ENCODE peak calls at places on chromosomes 4 and X, in five cellular contexts. One of them, this sample, is unnamed.

GRCh38 chr4:17597517-17597916 is 16.9 kb upstream of the MED28 start:
- DNase-seq in brain microvascular endothelial cell: no peak
- DNase-seq in fibroblast of mammary gland: peak
- DNase-seq in Peyer's patch: no peak
- DNase-seq in fibroblast of the aortic adventitia: no peak
- DNase-seq in this sample: no peak

GRCh38 chr4:168755643-168756482 is 254.2 kb downstream of the CBR4 start:
- DNase-seq in Peyer's patch: no peak
- DNase-seq in fibroblast of mammary gland: peak
- DNase-seq in brain microvascular endothelial cell: peak
- DNase-seq in fibroblast of the aortic adventitia: no peak
- DNase-seq in this sample: no peak

GRCh38 chr4:1365271-1366178 is 18.5 kb downstream of the UVSSA start:
- DNase-seq in Peyer's patch: peak
- DNase-seq in fibroblast of the aortic adventitia: no peak
- DNase-seq in brain microvascular endothelial cell: no peak
- DNase-seq in fibroblast of mammary gland: no peak
- DNase-seq in this sample: no peak

GRCh38 chrX:39995457-39995856 is 102.3 kb downstream of the BCOR start:
- DNase-seq in Peyer's patch: no peak
- DNase-seq in brain microvascular endothelial cell: no peak
- DNase-seq in fibroblast of the aortic adventitia: no peak
- DNase-seq in fibroblast of mammary gland: no peak
- DNase-seq in this sample: no peak

GRCh38 chrX:138127314-138127713 is 561.4 kb downstream of the ZIC3 start:
- DNase-seq in fibroblast of the aortic adventitia: no peak
- DNase-seq in Peyer's patch: no peak
- DNase-seq in brain microvascular endothelial cell: no peak
- DNase-seq in fibroblast of mammary gland: peak
- DNase-seq in this sample: no peak

GRCh38 chrX:123675154-123675553 is 57.7 kb downstream of the THOC2 start:
- DNase-seq in brain microvascular endothelial cell: no peak
- DNase-seq in Peyer's patch: no peak
- DNase-seq in fibroblast of mammary gland: no peak
- DNase-seq in fibroblast of the aortic adventitia: no peak
- DNase-seq in this sample: no peak

GRCh38 chr4:146458594-146458993 is 63.1 kb downstream of the SLC10A7 start:
- DNase-seq in brain microvascular endothelial cell: no peak
- DNase-seq in fibroblast of mammary gland: no peak
- DNase-seq in Peyer's patch: no peak
- DNase-seq in fibroblast of the aortic adventitia: peak
- DNase-seq in this sample: no peak

GRCh38 chr4:52059372-52059771 is 8.3 kb downstream of the SPATA18 start:
- DNase-seq in brain microvascular endothelial cell: no peak
- DNase-seq in fibroblast of mammary gland: peak
- DNase-seq in fibroblast of the aortic adventitia: peak
- DNase-seq in Peyer's patch: no peak
- DNase-seq in this sample: no peak

GRCh38 chr4:95835672-95836071 is 4.2 kb upstream of the PDHA2 start:
- DNase-seq in Peyer's patch: no peak
- DNase-seq in fibroblast of the aortic adventitia: no peak
- DNase-seq in fibroblast of mammary gland: no peak
- DNase-seq in brain microvascular endothelial cell: no peak
- DNase-seq in this sample: peak

GRCh38 chr4:31071807-31072486 is 351.8 kb downstream of the PCDH7 start:
- DNase-seq in Peyer's patch: no peak
- DNase-seq in brain microvascular endothelial cell: no peak
- DNase-seq in fibroblast of mammary gland: no peak
- DNase-seq in fibroblast of the aortic adventitia: peak
- DNase-seq in this sample: no peak

GRCh38 chrX:129984196-129984962 is 1.9 kb downstream of the BCORL1 start:
- DNase-seq in fibroblast of mammary gland: no peak
- DNase-seq in brain microvascular endothelial cell: no peak
- DNase-seq in fibroblast of the aortic adventitia: no peak
- DNase-seq in Peyer's patch: peak
- DNase-seq in this sample: peak

DNA sequence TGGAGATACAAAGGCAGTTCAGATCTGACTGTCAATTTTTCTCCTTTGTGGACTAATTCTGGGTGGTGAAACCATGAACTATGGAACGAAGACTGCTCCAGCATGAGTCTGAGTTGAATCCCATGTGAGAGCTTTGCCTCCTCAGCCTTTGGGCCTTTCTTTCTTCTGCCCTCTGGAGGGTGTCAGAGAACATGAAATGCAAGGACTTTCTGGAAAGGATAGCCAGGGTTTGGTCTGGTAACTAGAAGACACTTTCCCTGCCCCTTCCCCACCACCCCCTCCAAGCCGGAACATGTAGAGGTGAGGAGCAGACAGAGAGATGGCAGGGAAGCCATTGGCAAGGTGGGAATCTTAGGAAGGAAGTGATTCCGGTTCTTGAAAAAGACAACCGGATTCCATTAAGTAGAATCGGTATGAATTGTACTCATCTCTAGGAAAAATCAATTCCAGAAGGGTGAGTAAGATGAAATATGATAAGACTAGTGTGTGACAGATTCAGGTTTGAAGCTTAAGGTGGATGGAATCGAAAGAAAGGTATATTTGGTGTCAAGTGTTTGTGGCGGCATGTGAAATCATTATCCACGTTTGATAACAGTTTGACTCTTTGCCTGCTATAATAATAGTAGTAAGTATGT is 19.0 kb downstream of the FHL1 start:
- DNase-seq in fibroblast of mammary gland: peak
- DNase-seq in fibroblast of the aortic adventitia: peak
- DNase-seq in Peyer's patch: no peak
- DNase-seq in brain microvascular endothelial cell: no peak
- DNase-seq in this sample: no peak
- TF ChIP-seq CTCF in fibroblast of mammary gland: peak
- TF ChIP-seq CTCF in fibroblast of the aortic adventitia: peak
- TF ChIP-seq CTCF in Peyer's patch: peak
- TF ChIP-seq CTCF in brain microvascular endothelial cell: peak
- TF ChIP-seq CTCF in this sample: no peak

GRCh38 chr4:100746141-100746540 is 228.3 kb upstream of the EMCN start:
- DNase-seq in Peyer's patch: no peak
- DNase-seq in fibroblast of mammary gland: no peak
- DNase-seq in fibroblast of the aortic adventitia: no peak
- DNase-seq in brain microvascular endothelial cell: no peak
- DNase-seq in this sample: no peak

GRCh38 chr4:100736651-100737450 is 219.0 kb upstream of the EMCN start:
- DNase-seq in fibroblast of mammary gland: peak
- DNase-seq in brain microvascular endothelial cell: peak
- DNase-seq in Peyer's patch: no peak
- DNase-seq in fibroblast of the aortic adventitia: peak
- DNase-seq in this sample: no peak

GRCh38 chr4:100738388-100739165 is 220.8 kb upstream of the EMCN start:
- DNase-seq in fibroblast of the aortic adventitia: peak
- DNase-seq in fibroblast of mammary gland: peak
- DNase-seq in brain microvascular endothelial cell: peak
- DNase-seq in Peyer's patch: peak
- DNase-seq in this sample: no peak

GRCh38 chr4:100742045-100742444 is 224.2 kb upstream of the EMCN start:
- DNase-seq in fibroblast of the aortic adventitia: peak
- DNase-seq in Peyer's patch: peak
- DNase-seq in fibroblast of mammary gland: peak
- DNase-seq in brain microvascular endothelial cell: peak
- DNase-seq in this sample: no peak
- TF ChIP-seq CTCF in fibroblast of the aortic adventitia: peak
- TF ChIP-seq CTCF in Peyer's patch: peak
- TF ChIP-seq CTCF in fibroblast of mammary gland: peak
- TF ChIP-seq CTCF in brain microvascular endothelial cell: peak
- TF ChIP-seq CTCF in this sample: no peak

DNA sequence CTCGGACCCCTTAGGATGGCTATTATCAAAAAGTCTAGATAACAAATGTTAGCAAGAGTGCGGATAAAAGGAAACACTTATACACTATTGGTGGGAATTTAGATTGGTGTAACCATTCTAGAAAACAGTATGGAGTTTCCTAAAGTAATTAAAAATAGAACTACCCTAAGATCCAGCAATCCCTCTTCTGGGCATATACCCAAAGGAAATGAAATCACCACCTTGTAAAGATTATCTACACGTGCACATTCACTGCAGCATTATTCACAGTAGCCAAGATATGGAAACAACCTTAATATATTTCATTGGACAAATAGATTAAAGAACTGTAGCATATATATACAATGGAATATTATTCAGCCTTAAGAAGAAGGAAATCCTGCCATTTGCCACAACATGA is 462.4 kb downstream of the IQCM start:
- DNase-seq in brain microvascular endothelial cell: no peak
- DNase-seq in Peyer's patch: no peak
- DNase-seq in fibroblast of mammary gland: peak
- DNase-seq in fibroblast of the aortic adventitia: no peak
- DNase-seq in this sample: no peak
- TF ChIP-seq CTCF in brain microvascular endothelial cell: no peak
- TF ChIP-seq CTCF in Peyer's patch: no peak
- TF ChIP-seq CTCF in fibroblast of mammary gland: no peak
- TF ChIP-seq CTCF in fibroblast of the aortic adventitia: no peak
- TF ChIP-seq CTCF in this sample: no peak

GRCh38 chr4:98746530-98746929 is 88.1 kb upstream of the TSPAN5 start:
- DNase-seq in fibroblast of mammary gland: peak
- DNase-seq in fibroblast of the aortic adventitia: no peak
- DNase-seq in Peyer's patch: no peak
- DNase-seq in brain microvascular endothelial cell: peak
- DNase-seq in this sample: no peak

GRCh38 chr4:98744372-98745150 is 86.2 kb upstream of the TSPAN5 start:
- DNase-seq in Peyer's patch: no peak
- DNase-seq in brain microvascular endothelial cell: no peak
- DNase-seq in fibroblast of mammary gland: no peak
- DNase-seq in fibroblast of the aortic adventitia: no peak
- DNase-seq in this sample: no peak

GRCh38 chr4:98746936-98747658 is 88.7 kb upstream of the TSPAN5 start:
- DNase-seq in fibroblast of the aortic adventitia: no peak
- DNase-seq in Peyer's patch: no peak
- DNase-seq in fibroblast of mammary gland: no peak
- DNase-seq in brain microvascular endothelial cell: no peak
- DNase-seq in this sample: no peak

GRCh38 chr4:98747659-98748091 is 89.3 kb upstream of the TSPAN5 start:
- DNase-seq in fibroblast of the aortic adventitia: no peak
- DNase-seq in fibroblast of mammary gland: no peak
- DNase-seq in brain microvascular endothelial cell: peak
- DNase-seq in Peyer's patch: no peak
- DNase-seq in this sample: no peak

GRCh38 chr4:98745372-98745771 is 87.0 kb upstream of the TSPAN5 start:
- DNase-seq in fibroblast of the aortic adventitia: peak
- DNase-seq in Peyer's patch: peak
- DNase-seq in fibroblast of mammary gland: peak
- DNase-seq in brain microvascular endothelial cell: peak
- DNase-seq in this sample: no peak
- TF ChIP-seq CTCF in fibroblast of the aortic adventitia: peak
- TF ChIP-seq CTCF in Peyer's patch: peak
- TF ChIP-seq CTCF in fibroblast of mammary gland: peak
- TF ChIP-seq CTCF in brain microvascular endothelial cell: peak
- TF ChIP-seq CTCF in this sample: no peak

GRCh38 chr4:7800410-7800809 is 139.3 kb downstream of the AFAP1 start:
- DNase-seq in fibroblast of the aortic adventitia: no peak
- DNase-seq in brain microvascular endothelial cell: no peak
- DNase-seq in fibroblast of mammary gland: no peak
- DNase-seq in Peyer's patch: peak
- DNase-seq in this sample: no peak
- TF ChIP-seq CTCF in fibroblast of the aortic adventitia: no peak
- TF ChIP-seq CTCF in brain microvascular endothelial cell: no peak
- TF ChIP-seq CTCF in fibroblast of mammary gland: no peak
- TF ChIP-seq CTCF in Peyer's patch: no peak
- TF ChIP-seq CTCF in this sample: no peak

GRCh38 chr4:2713337-2713736 is 42.8 kb downstream of the TNIP2 start:
- DNase-seq in Peyer's patch: no peak
- DNase-seq in fibroblast of mammary gland: no peak
- DNase-seq in brain microvascular endothelial cell: no peak
- DNase-seq in fibroblast of the aortic adventitia: no peak
- DNase-seq in this sample: no peak

GRCh38 chr4:2715426-2715825 is 40.7 kb downstream of the TNIP2 start:
- DNase-seq in fibroblast of the aortic adventitia: no peak
- DNase-seq in Peyer's patch: no peak
- DNase-seq in brain microvascular endothelial cell: no peak
- DNase-seq in fibroblast of mammary gland: no peak
- DNase-seq in this sample: no peak

GRCh38 chr4:2714918-2715317 is 41.2 kb downstream of the TNIP2 start:
- DNase-seq in brain microvascular endothelial cell: no peak
- DNase-seq in fibroblast of the aortic adventitia: peak
- DNase-seq in fibroblast of mammary gland: no peak
- DNase-seq in Peyer's patch: no peak
- DNase-seq in this sample: no peak

GRCh38 chr4:2714071-2714770 is 41.9 kb downstream of the TNIP2 start:
- DNase-seq in fibroblast of mammary gland: peak
- DNase-seq in Peyer's patch: no peak
- DNase-seq in fibroblast of the aortic adventitia: peak
- DNase-seq in brain microvascular endothelial cell: peak
- DNase-seq in this sample: no peak

GRCh38 chr4:2712261-2712842 is 43.8 kb downstream of the TNIP2 start:
- DNase-seq in fibroblast of the aortic adventitia: peak
- DNase-seq in Peyer's patch: no peak
- DNase-seq in fibroblast of mammary gland: peak
- DNase-seq in brain microvascular endothelial cell: no peak
- DNase-seq in this sample: no peak
- TF ChIP-seq CTCF in fibroblast of the aortic adventitia: peak
- TF ChIP-seq CTCF in Peyer's patch: no peak
- TF ChIP-seq CTCF in fibroblast of mammary gland: peak
- TF ChIP-seq CTCF in brain microvascular endothelial cell: peak
- TF ChIP-seq CTCF in this sample: no peak

GRCh38 chrX:87299563-87300160 is 217.9 kb upstream of the KLHL4 start:
- DNase-seq in fibroblast of mammary gland: peak
- DNase-seq in fibroblast of the aortic adventitia: peak
- DNase-seq in Peyer's patch: no peak
- DNase-seq in brain microvascular endothelial cell: no peak
- DNase-seq in this sample: peak
- TF ChIP-seq CTCF in fibroblast of mammary gland: peak
- TF ChIP-seq CTCF in fibroblast of the aortic adventitia: peak
- TF ChIP-seq CTCF in Peyer's patch: peak
- TF ChIP-seq CTCF in brain microvascular endothelial cell: peak
- TF ChIP-seq CTCF in this sample: peak

GRCh38 chr4:83252782-83253405 is 31.7 kb downstream of the COQ2 start:
- DNase-seq in brain microvascular endothelial cell: peak
- DNase-seq in fibroblast of the aortic adventitia: peak
- DNase-seq in Peyer's patch: peak
- DNase-seq in fibroblast of mammary gland: peak
- DNase-seq in this sample: peak
- TF ChIP-seq CTCF in brain microvascular endothelial cell: peak
- TF ChIP-seq CTCF in fibroblast of the aortic adventitia: peak
- TF ChIP-seq CTCF in Peyer's patch: peak
- TF ChIP-seq CTCF in fibroblast of mammary gland: peak
- TF ChIP-seq CTCF in this sample: peak

GRCh38 chrX:71625471-71625870 is 7.2 kb upstream of the CXCR3 start:
- DNase-seq in fibroblast of mammary gland: no peak
- DNase-seq in brain microvascular endothelial cell: no peak
- DNase-seq in fibroblast of the aortic adventitia: no peak
- DNase-seq in Peyer's patch: no peak
- DNase-seq in this sample: no peak
- TF ChIP-seq CTCF in fibroblast of mammary gland: no peak
- TF ChIP-seq CTCF in brain microvascular endothelial cell: no peak
- TF ChIP-seq CTCF in fibroblast of the aortic adventitia: no peak
- TF ChIP-seq CTCF in Peyer's patch: no peak
- TF ChIP-seq CTCF in this sample: no peak